ENCODE peak calls at places on chromosomes 7 and 10, in nine cellular contexts. One of them, this sample, is unnamed.

GRCh38 chr10:102455893-102456471 is 4.6 kb upstream of the C10orf95 start:
- DNase-seq in endothelial cell: no peak
- DNase-seq in stimulated activated naive CD8-positive, alpha-beta T cell treated with anti-CD3 and anti-CD28 coated beads, Interleukin-15, Interleukin-2, amounts not matched to agents 100 U/mL and 50 U/mL, for 24 hours: no peak
- DNase-seq in T-helper 22 cell: no peak
- DNase-seq in body of pancreas: no peak
- DNase-seq in NCI-H2081: no peak
- DNase-seq in CD4-positive, alpha-beta T cell: no peak
- DNase-seq in stimulated activated CD4-positive, alpha-beta T cell treated with anti-CD3 and anti-CD28 coated beads, TNF-alpha, amount 100 ng/mL, for 24 hours: no peak
- DNase-seq in GM18507: no peak
- DNase-seq in this sample: no peak

GRCh38 chr10:62456611-62457101 is 82.5 kb downstream of the ZNF365 start:
- DNase-seq in CD4-positive, alpha-beta T cell: no peak
- DNase-seq in T-helper 22 cell: no peak
- DNase-seq in body of pancreas: no peak
- DNase-seq in NCI-H2081: no peak
- DNase-seq in stimulated activated naive CD8-positive, alpha-beta T cell treated with anti-CD3 and anti-CD28 coated beads, Interleukin-15, Interleukin-2, amounts not matched to agents 100 U/mL and 50 U/mL, for 24 hours: no peak
- DNase-seq in GM18507: peak; percentile 49
- DNase-seq in endothelial cell: no peak
- DNase-seq in stimulated activated CD4-positive, alpha-beta T cell treated with anti-CD3 and anti-CD28 coated beads, TNF-alpha, amount 100 ng/mL, for 24 hours: no peak
- DNase-seq in this sample: no peak

GRCh38 chr10:102072867-102073527 is 7.8 kb downstream of the HPS6 start:
- DNase-seq in NCI-H2081: peak; percentile 52
- DNase-seq in GM18507: peak; percentile 66
- DNase-seq in body of pancreas: peak; percentile 89
- DNase-seq in endothelial cell: peak; percentile 84
- DNase-seq in stimulated activated naive CD8-positive, alpha-beta T cell treated with anti-CD3 and anti-CD28 coated beads, Interleukin-15, Interleukin-2, amounts not matched to agents 100 U/mL and 50 U/mL, for 24 hours: peak; percentile 83
- DNase-seq in T-helper 22 cell: peak; percentile 46
- DNase-seq in stimulated activated CD4-positive, alpha-beta T cell treated with anti-CD3 and anti-CD28 coated beads, TNF-alpha, amount 100 ng/mL, for 24 hours: peak; percentile 58
- DNase-seq in CD4-positive, alpha-beta T cell: peak; percentile 76
- DNase-seq in this sample: peak; percentile 62

GRCh38 chr10:88318803-88319202 is 264.3 kb downstream of the RNLS start:
- DNase-seq in T-helper 22 cell: no peak
- DNase-seq in NCI-H2081: no peak
- DNase-seq in GM18507: no peak
- DNase-seq in CD4-positive, alpha-beta T cell: no peak
- DNase-seq in stimulated activated CD4-positive, alpha-beta T cell treated with anti-CD3 and anti-CD28 coated beads, TNF-alpha, amount 100 ng/mL, for 24 hours: no peak
- DNase-seq in stimulated activated naive CD8-positive, alpha-beta T cell treated with anti-CD3 and anti-CD28 coated beads, Interleukin-15, Interleukin-2, amounts not matched to agents 100 U/mL and 50 U/mL, for 24 hours: no peak
- DNase-seq in endothelial cell: no peak
- DNase-seq in body of pancreas: no peak
- DNase-seq in this sample: no peak

GRCh38 chr7:144670251-144670650 is 165.6 kb downstream of the TPK1 start:
- DNase-seq in NCI-H2081: peak; percentile 22
- DNase-seq in body of pancreas: no peak
- DNase-seq in endothelial cell: no peak
- DNase-seq in stimulated activated CD4-positive, alpha-beta T cell treated with anti-CD3 and anti-CD28 coated beads, TNF-alpha, amount 100 ng/mL, for 24 hours: no peak
- DNase-seq in stimulated activated naive CD8-positive, alpha-beta T cell treated with anti-CD3 and anti-CD28 coated beads, Interleukin-15, Interleukin-2, amounts not matched to agents 100 U/mL and 50 U/mL, for 24 hours: no peak
- DNase-seq in T-helper 22 cell: no peak
- DNase-seq in CD4-positive, alpha-beta T cell: no peak
- DNase-seq in GM18507: no peak
- DNase-seq in this sample: no peak

GRCh38 chr7:33903770-33904679 is 1.3 kb upstream of the BMPER start:
- DNase-seq in stimulated activated CD4-positive, alpha-beta T cell treated with anti-CD3 and anti-CD28 coated beads, TNF-alpha, amount 100 ng/mL, for 24 hours: no peak
- DNase-seq in CD4-positive, alpha-beta T cell: no peak
- DNase-seq in GM18507: no peak
- DNase-seq in NCI-H2081: no peak
- DNase-seq in body of pancreas: peak; percentile 23
- DNase-seq in T-helper 22 cell: no peak
- DNase-seq in stimulated activated naive CD8-positive, alpha-beta T cell treated with anti-CD3 and anti-CD28 coated beads, Interleukin-15, Interleukin-2, amounts not matched to agents 100 U/mL and 50 U/mL, for 24 hours: peak; percentile 34
- DNase-seq in endothelial cell: peak; percentile 38
- DNase-seq in this sample: no peak

GRCh38 chr7:142496545-142496991 is 238.7 kb upstream of the PRSS58 start:
- DNase-seq in stimulated activated naive CD8-positive, alpha-beta T cell treated with anti-CD3 and anti-CD28 coated beads, Interleukin-15, Interleukin-2, amounts not matched to agents 100 U/mL and 50 U/mL, for 24 hours: no peak
- DNase-seq in endothelial cell: no peak
- DNase-seq in T-helper 22 cell: no peak
- DNase-seq in stimulated activated CD4-positive, alpha-beta T cell treated with anti-CD3 and anti-CD28 coated beads, TNF-alpha, amount 100 ng/mL, for 24 hours: no peak
- DNase-seq in body of pancreas: no peak
- DNase-seq in GM18507: no peak
- DNase-seq in NCI-H2081: peak; percentile 22
- DNase-seq in CD4-positive, alpha-beta T cell: no peak
- DNase-seq in this sample: no peak

GRCh38 chr7:80736371-80736770 is 97.9 kb downstream of the CD36 start:
- DNase-seq in NCI-H2081: no peak
- DNase-seq in CD4-positive, alpha-beta T cell: no peak
- DNase-seq in GM18507: no peak
- DNase-seq in body of pancreas: no peak
- DNase-seq in stimulated activated naive CD8-positive, alpha-beta T cell treated with anti-CD3 and anti-CD28 coated beads, Interleukin-15, Interleukin-2, amounts not matched to agents 100 U/mL and 50 U/mL, for 24 hours: no peak
- DNase-seq in T-helper 22 cell: no peak
- DNase-seq in stimulated activated CD4-positive, alpha-beta T cell treated with anti-CD3 and anti-CD28 coated beads, TNF-alpha, amount 100 ng/mL, for 24 hours: no peak
- DNase-seq in endothelial cell: no peak
- DNase-seq in this sample: no peak

GRCh38 chr7:156034397-156034796 is 222.1 kb upstream of the SHH start:
- DNase-seq in T-helper 22 cell: no peak
- DNase-seq in GM18507: no peak
- DNase-seq in body of pancreas: no peak
- DNase-seq in CD4-positive, alpha-beta T cell: no peak
- DNase-seq in endothelial cell: no peak
- DNase-seq in stimulated activated CD4-positive, alpha-beta T cell treated with anti-CD3 and anti-CD28 coated beads, TNF-alpha, amount 100 ng/mL, for 24 hours: no peak
- DNase-seq in stimulated activated naive CD8-positive, alpha-beta T cell treated with anti-CD3 and anti-CD28 coated beads, Interleukin-15, Interleukin-2, amounts not matched to agents 100 U/mL and 50 U/mL, for 24 hours: no peak
- DNase-seq in NCI-H2081: no peak
- DNase-seq in this sample: no peak

This sample was measured in activated T-helper 9 cell treated with anti-CD3 and anti-CD28 coated beads, Interleukin-2, amount 50 U/mL, for 16 hours.